ENCODE peak calls at places on chromosomes 13 and 19, in six cellular contexts. One of them, this sample, is unnamed.

GRCh38 chr19:35592226-35592625 is 6.3 kb downstream of the PMIS2 start:
- DNase-seq in stimulated activated naive CD4-positive, alpha-beta T cell: peak
- DNase-seq in fibroblast of mammary gland: peak
- DNase-seq in activated CD8-positive, alpha-beta memory T cell treated with anti-CD3 and anti-CD28 coated beads for 1 hour: no peak
- DNase-seq in heart left ventricle: no peak
- DNase-seq in C1 segment of cervical spinal cord: no peak
- DNase-seq in this sample: no peak

GRCh38 chr19:33366127-33366526 is 7.4 kb upstream of the CEBPG start:
- DNase-seq in stimulated activated naive CD4-positive, alpha-beta T cell: no peak
- DNase-seq in fibroblast of mammary gland: no peak
- DNase-seq in activated CD8-positive, alpha-beta memory T cell treated with anti-CD3 and anti-CD28 coated beads for 1 hour: no peak
- DNase-seq in heart left ventricle: no peak
- DNase-seq in C1 segment of cervical spinal cord: no peak
- DNase-seq in this sample: no peak

GRCh38 chr13:79837741-79838450 is 356.9 kb downstream of the NDFIP2 start:
- DNase-seq in stimulated activated naive CD4-positive, alpha-beta T cell: no peak
- DNase-seq in fibroblast of mammary gland: peak
- DNase-seq in activated CD8-positive, alpha-beta memory T cell treated with anti-CD3 and anti-CD28 coated beads for 1 hour: no peak
- DNase-seq in heart left ventricle: no peak
- DNase-seq in C1 segment of cervical spinal cord: no peak
- DNase-seq in this sample: no peak

GRCh38 chr13:31200636-31200970 is 828 bp downstream of the B3GLCT start:
- DNase-seq in stimulated activated naive CD4-positive, alpha-beta T cell: no peak
- DNase-seq in fibroblast of mammary gland: no peak
- DNase-seq in activated CD8-positive, alpha-beta memory T cell treated with anti-CD3 and anti-CD28 coated beads for 1 hour: peak
- DNase-seq in heart left ventricle: peak
- DNase-seq in C1 segment of cervical spinal cord: peak
- DNase-seq in this sample: no peak

GRCh38 chr19:6241680-6242079 is 38.1 kb downstream of the MLLT1 start:
- DNase-seq in stimulated activated naive CD4-positive, alpha-beta T cell: no peak
- DNase-seq in fibroblast of mammary gland: no peak
- DNase-seq in activated CD8-positive, alpha-beta memory T cell treated with anti-CD3 and anti-CD28 coated beads for 1 hour: no peak
- DNase-seq in heart left ventricle: no peak
- DNase-seq in C1 segment of cervical spinal cord: peak
- DNase-seq in this sample: peak

GRCh38 chr19:52991484-52991883 is 22.2 kb upstream of the ERVV-1 start:
- DNase-seq in stimulated activated naive CD4-positive, alpha-beta T cell: no peak
- DNase-seq in fibroblast of mammary gland: peak
- DNase-seq in activated CD8-positive, alpha-beta memory T cell treated with anti-CD3 and anti-CD28 coated beads for 1 hour: no peak
- DNase-seq in heart left ventricle: no peak
- DNase-seq in C1 segment of cervical spinal cord: no peak
- DNase-seq in this sample: no peak

GRCh38 chr13:20405691-20406090 is 120.0 kb downstream of the CRYL1 start:
- DNase-seq in stimulated activated naive CD4-positive, alpha-beta T cell: no peak
- DNase-seq in fibroblast of mammary gland: no peak
- DNase-seq in activated CD8-positive, alpha-beta memory T cell treated with anti-CD3 and anti-CD28 coated beads for 1 hour: no peak
- DNase-seq in heart left ventricle: no peak
- DNase-seq in C1 segment of cervical spinal cord: no peak
- DNase-seq in this sample: no peak

GRCh38 chr19:3511506-3512251 is 5.6 kb downstream of the FZR1 start:
- DNase-seq in stimulated activated naive CD4-positive, alpha-beta T cell: no peak
- DNase-seq in fibroblast of mammary gland: no peak
- DNase-seq in activated CD8-positive, alpha-beta memory T cell treated with anti-CD3 and anti-CD28 coated beads for 1 hour: no peak
- DNase-seq in heart left ventricle: no peak
- DNase-seq in C1 segment of cervical spinal cord: no peak
- DNase-seq in this sample: no peak

GRCh38 chr13:48891586-48891985 is 84.1 kb upstream of the FNDC3A start:
- DNase-seq in stimulated activated naive CD4-positive, alpha-beta T cell: no peak
- DNase-seq in fibroblast of mammary gland: peak
- DNase-seq in activated CD8-positive, alpha-beta memory T cell treated with anti-CD3 and anti-CD28 coated beads for 1 hour: no peak
- DNase-seq in heart left ventricle: no peak
- DNase-seq in C1 segment of cervical spinal cord: no peak
- DNase-seq in this sample: no peak

GRCh38 chr13:33111414-33112110 is 95.3 kb downstream of the KL start:
- DNase-seq in stimulated activated naive CD4-positive, alpha-beta T cell: no peak
- DNase-seq in fibroblast of mammary gland: peak
- DNase-seq in activated CD8-positive, alpha-beta memory T cell treated with anti-CD3 and anti-CD28 coated beads for 1 hour: no peak
- DNase-seq in heart left ventricle: no peak
- DNase-seq in C1 segment of cervical spinal cord: no peak
- DNase-seq in this sample: no peak

GRCh38 chr19:47779524-47780214 is 1.2 kb downstream of the SELENOW start:
- DNase-seq in stimulated activated naive CD4-positive, alpha-beta T cell: no peak
- DNase-seq in fibroblast of mammary gland: no peak
- DNase-seq in activated CD8-positive, alpha-beta memory T cell treated with anti-CD3 and anti-CD28 coated beads for 1 hour: no peak
- DNase-seq in heart left ventricle: peak
- DNase-seq in C1 segment of cervical spinal cord: peak
- DNase-seq in this sample: peak

GRCh38 chr13:38686635-38687245 is at the start of gene FREM2:
- DNase-seq in stimulated activated naive CD4-positive, alpha-beta T cell: no peak
- DNase-seq in fibroblast of mammary gland: no peak
- DNase-seq in activated CD8-positive, alpha-beta memory T cell treated with anti-CD3 and anti-CD28 coated beads for 1 hour: no peak
- DNase-seq in heart left ventricle: no peak
- DNase-seq in C1 segment of cervical spinal cord: no peak
- DNase-seq in this sample: peak

GRCh38 chr19:15452111-15453047 is 2.6 kb upstream of the WIZ start:
- DNase-seq in stimulated activated naive CD4-positive, alpha-beta T cell: no peak
- DNase-seq in fibroblast of mammary gland: peak
- DNase-seq in activated CD8-positive, alpha-beta memory T cell treated with anti-CD3 and anti-CD28 coated beads for 1 hour: no peak
- DNase-seq in heart left ventricle: peak
- DNase-seq in C1 segment of cervical spinal cord: no peak
- DNase-seq in this sample: peak

GRCh38 chr19:3682741-3683404 is 17.4 kb downstream of the PIP5K1C start:
- DNase-seq in stimulated activated naive CD4-positive, alpha-beta T cell: no peak
- DNase-seq in fibroblast of mammary gland: peak
- DNase-seq in activated CD8-positive, alpha-beta memory T cell treated with anti-CD3 and anti-CD28 coated beads for 1 hour: no peak
- DNase-seq in heart left ventricle: peak
- DNase-seq in C1 segment of cervical spinal cord: no peak
- DNase-seq in this sample: no peak

GRCh38 chr13:101327844-101328243 is 88.5 kb downstream of the NALCN start:
- DNase-seq in stimulated activated naive CD4-positive, alpha-beta T cell: no peak
- DNase-seq in fibroblast of mammary gland: no peak
- DNase-seq in activated CD8-positive, alpha-beta memory T cell treated with anti-CD3 and anti-CD28 coated beads for 1 hour: no peak
- DNase-seq in heart left ventricle: no peak
- DNase-seq in C1 segment of cervical spinal cord: no peak
- DNase-seq in this sample: no peak

GRCh38 chr19:12685831-12686230 is 2.0 kb upstream of the GNG14 start:
- DNase-seq in stimulated activated naive CD4-positive, alpha-beta T cell: no peak
- DNase-seq in fibroblast of mammary gland: no peak
- DNase-seq in activated CD8-positive, alpha-beta memory T cell treated with anti-CD3 and anti-CD28 coated beads for 1 hour: no peak
- DNase-seq in heart left ventricle: no peak
- DNase-seq in C1 segment of cervical spinal cord: no peak
- DNase-seq in this sample: no peak

GRCh38 chr19:47723573-47723923 is 10.3 kb downstream of the EHD2 start:
- DNase-seq in stimulated activated naive CD4-positive, alpha-beta T cell: no peak
- DNase-seq in fibroblast of mammary gland: peak
- DNase-seq in activated CD8-positive, alpha-beta memory T cell treated with anti-CD3 and anti-CD28 coated beads for 1 hour: no peak
- DNase-seq in heart left ventricle: peak
- DNase-seq in C1 segment of cervical spinal cord: no peak
- DNase-seq in this sample: no peak

GRCh38 chr13:40428354-40428753 is 238.1 kb downstream of the FOXO1 start:
- DNase-seq in stimulated activated naive CD4-positive, alpha-beta T cell: no peak
- DNase-seq in fibroblast of mammary gland: no peak
- DNase-seq in activated CD8-positive, alpha-beta memory T cell treated with anti-CD3 and anti-CD28 coated beads for 1 hour: no peak
- DNase-seq in heart left ventricle: no peak
- DNase-seq in C1 segment of cervical spinal cord: no peak
- DNase-seq in this sample: no peak

GRCh38 chr13:32272021-32272695 is 43.0 kb downstream of the ZAR1L start:
- DNase-seq in stimulated activated naive CD4-positive, alpha-beta T cell: no peak
- DNase-seq in fibroblast of mammary gland: peak
- DNase-seq in activated CD8-positive, alpha-beta memory T cell treated with anti-CD3 and anti-CD28 coated beads for 1 hour: no peak
- DNase-seq in heart left ventricle: no peak
- DNase-seq in C1 segment of cervical spinal cord: no peak
- DNase-seq in this sample: no peak

GRCh38 chr13:48094404-48094780 is 512 bp downstream of the MED4 start:
- DNase-seq in stimulated activated naive CD4-positive, alpha-beta T cell: no peak
- DNase-seq in fibroblast of mammary gland: no peak
- DNase-seq in activated CD8-positive, alpha-beta memory T cell treated with anti-CD3 and anti-CD28 coated beads for 1 hour: no peak
- DNase-seq in heart left ventricle: no peak
- DNase-seq in C1 segment of cervical spinal cord: no peak
- DNase-seq in this sample: no peak

GRCh38 chr19:58009666-58010301 is 7.2 kb upstream of the ZNF606 start:
- DNase-seq in stimulated activated naive CD4-positive, alpha-beta T cell: peak
- DNase-seq in fibroblast of mammary gland: peak
- DNase-seq in activated CD8-positive, alpha-beta memory T cell treated with anti-CD3 and anti-CD28 coated beads for 1 hour: no peak
- DNase-seq in heart left ventricle: peak
- DNase-seq in C1 segment of cervical spinal cord: peak
- DNase-seq in this sample: peak

GRCh38 chr19:47331931-47332547 is at the start of gene C5AR2:
- DNase-seq in stimulated activated naive CD4-positive, alpha-beta T cell: no peak
- DNase-seq in fibroblast of mammary gland: peak
- DNase-seq in activated CD8-positive, alpha-beta memory T cell treated with anti-CD3 and anti-CD28 coated beads for 1 hour: no peak
- DNase-seq in heart left ventricle: no peak
- DNase-seq in C1 segment of cervical spinal cord: peak
- DNase-seq in this sample: no peak

GRCh38 chr19:35240322-35240721 is 8.5 kb upstream of the LSR start:
- DNase-seq in stimulated activated naive CD4-positive, alpha-beta T cell: peak
- DNase-seq in fibroblast of mammary gland: no peak
- DNase-seq in activated CD8-positive, alpha-beta memory T cell treated with anti-CD3 and anti-CD28 coated beads for 1 hour: no peak
- DNase-seq in heart left ventricle: no peak
- DNase-seq in C1 segment of cervical spinal cord: no peak
- DNase-seq in this sample: no peak

GRCh38 chr13:97911311-97912138 is 42.0 kb upstream of the IPO5 start:
- DNase-seq in stimulated activated naive CD4-positive, alpha-beta T cell: no peak
- DNase-seq in fibroblast of mammary gland: peak
- DNase-seq in activated CD8-positive, alpha-beta memory T cell treated with anti-CD3 and anti-CD28 coated beads for 1 hour: no peak
- DNase-seq in heart left ventricle: no peak
- DNase-seq in C1 segment of cervical spinal cord: no peak
- DNase-seq in this sample: no peak

GRCh38 chr19:18875726-18876125 is 20.2 kb downstream of the CERS1 start:
- DNase-seq in stimulated activated naive CD4-positive, alpha-beta T cell: no peak
- DNase-seq in fibroblast of mammary gland: peak
- DNase-seq in activated CD8-positive, alpha-beta memory T cell treated with anti-CD3 and anti-CD28 coated beads for 1 hour: no peak
- DNase-seq in heart left ventricle: no peak
- DNase-seq in C1 segment of cervical spinal cord: no peak
- DNase-seq in this sample: no peak

GRCh38 chr19:1245884-1246816 is 2.2 kb upstream of the MIDN start:
- DNase-seq in stimulated activated naive CD4-positive, alpha-beta T cell: no peak
- DNase-seq in fibroblast of mammary gland: no peak
- DNase-seq in activated CD8-positive, alpha-beta memory T cell treated with anti-CD3 and anti-CD28 coated beads for 1 hour: no peak
- DNase-seq in heart left ventricle: peak
- DNase-seq in C1 segment of cervical spinal cord: no peak
- DNase-seq in this sample: no peak

This sample was measured in occipital lobe.